ENCODE peak calls at places on chromosomes 2 and 18, in seven cellular contexts. Y is mammary epithelial cell; G is activated CD8-positive, alpha-beta memory T cell treated with anti-CD3 and anti-CD28 coated beads, Interleukin-2, amount 50 U/mL, for 48 hours; X is hepatic stellate cell; L is neuronal stem cell; U is sciatic nerve; S is frontal cortex. T is an unnamed sample.

GRCh38 chr18:60246606-60247005 is 126.0 kb downstream of the MC4R start:
- DNase-seq in Y (no peak), G (no peak), X (no peak), L (no peak), U (no peak), S (no peak), T (no peak)

GRCh38 chr2:149814049-149814448 is 226.5 kb upstream of the MMADHC start:
- DNase-seq in Y (no peak), G (no peak), X (no peak), L (no peak), U (no peak), S (no peak), T (no peak)

GRCh38 chr2:20179755-20180594 is 45.0 kb downstream of the SDC1 start:
- DNase-seq in Y (peak), G (no peak), X (no peak), L (no peak), U (peak), S (no peak), T (no peak)

GRCh38 chr2:66729391-66729790 is 294.5 kb downstream of the MEIS1 start:
- DNase-seq in Y (peak), G (no peak), X (no peak), L (no peak), U (no peak), S (no peak), T (peak)

GRCh38 chr18:38301621-38302020 is 736.0 kb upstream of the CELF4 start:
- DNase-seq in Y (peak), G (no peak), X (no peak), L (no peak), U (no peak), S (no peak), T (no peak)

GRCh38 chr2:11368059-11368572 is 23.7 kb upstream of the ROCK2 start:
- DNase-seq in Y (no peak), G (no peak), X (peak), L (no peak), U (no peak), S (peak), T (no peak)

GRCh38 chr18:50626317-50626716 is 66.4 kb downstream of the MAPK4 start:
- DNase-seq in Y (no peak), G (no peak), X (no peak), L (no peak), U (no peak), S (no peak), T (no peak)

GRCh38 chr2:202704248-202704647 is 69.5 kb downstream of the FAM117B start:
- DNase-seq in Y (no peak), G (no peak), X (no peak), L (no peak), U (no peak), S (no peak), T (no peak)

GRCh38 chr2:19649785-19650380 is 251.9 kb downstream of the TTC32 start:
- DNase-seq in Y (peak), G (no peak), X (peak), L (no peak), U (no peak), S (no peak), T (peak)